ENCODE peak calls at places on chromosomes 11 and 22, in four cellular contexts. F is epithelial cell of proximal tubule, X is fibroblast of pulmonary artery, R is tibial nerve. Q is an unnamed sample.

GRCh38 chr11:1422481-1422880 is 32.7 kb downstream of the BRSK2 start:
- DNase-seq in X (peak), F (no peak), R (no peak), Q (no peak)

GRCh38 chr11:108973402-108974119 is 308.7 kb downstream of the DDX10 start:
- DNase-seq in X (peak), F (peak), R (no peak), Q (no peak)

GRCh38 chr22:46397951-46398350 is 62.4 kb downstream of the TRMU start:
- DNase-seq in R (no peak), F (no peak), X (no peak), Q (no peak)

GRCh38 chr11:3225159-3225758 is 6.6 kb upstream of the MRGPRG start:
- DNase-seq in X (no peak), R (no peak), F (no peak), Q (no peak)

GRCh38 chr22:39236321-39237275 is 8.2 kb downstream of the PDGFB start:
- DNase-seq in R (peak), X (no peak), F (no peak), Q (no peak)

GRCh38 chr11:75558939-75559843 is 2.9 kb upstream of the SERPINH1 start:
- DNase-seq in R (peak), F (no peak), X (peak), Q (no peak)

GRCh38 chr11:102293873-102294601 is 23.2 kb upstream of the BIRC3 start:
- DNase-seq in F (no peak), X (peak), R (no peak), Q (no peak)

GRCh38 chr22:39459681-39460080 is 2.9 kb downstream of the MGAT3 start:
- DNase-seq in X (no peak), F (no peak), R (no peak), Q (no peak)

GRCh38 chr11:47177229-47177845 is 658 bp upstream of the ARFGAP2 start:
- DNase-seq in R (peak), X (peak), F (no peak), Q (peak)

GRCh38 chr11:62732830-62733229 is 4.5 kb downstream of the TTC9C start:
- DNase-seq in R (no peak), F (no peak), X (peak), Q (no peak)

GRCh38 chr11:36449566-36450390 is 60.3 kb downstream of the TRAF6 start:
- DNase-seq in R (no peak), F (no peak), X (peak), Q (no peak)

GRCh38 chr11:118699508-118700220 is 20.2 kb upstream of the TREH start:
- DNase-seq in R (no peak), F (no peak), X (no peak), Q (no peak)

GRCh38 chr11:109303342-109303741 is 118.6 kb upstream of the C11orf87 start:
- DNase-seq in F (no peak), X (no peak), R (no peak), Q (no peak)

GRCh38 chr11:60912223-60912850 is 1.6 kb upstream of the TMEM109 start:
- DNase-seq in X (no peak), F (no peak), R (no peak), Q (no peak)

GRCh38 chr11:103317118-103317517 is 207.9 kb downstream of the DYNC2H1 start:
- DNase-seq in F (no peak), R (no peak), X (peak), Q (no peak)

GRCh38 chr11:117815262-117815803 is 9.2 kb downstream of the FXYD2 start:
- DNase-seq in X (no peak), R (peak), F (no peak), Q (no peak)

GRCh38 chr11:68398870-68399865 is 61.4 kb upstream of the PPP6R3 start:
- DNase-seq in X (peak), F (no peak), R (peak), Q (no peak)

GRCh38 chr11:120832609-120833221 is 191.2 kb upstream of the TBCEL start:
- DNase-seq in F (no peak), R (no peak), X (no peak), Q (no peak)

GRCh38 chr11:44269369-44270351 is 40.3 kb downstream of the ALX4 start:
- DNase-seq in X (peak), R (no peak), F (no peak), Q (no peak)

GRCh38 chr11:133418218-133418617 is 114.1 kb downstream of the OPCML start:
- DNase-seq in F (no peak), X (no peak), R (no peak), Q (no peak)

GRCh38 chr11:12440565-12440964 is 63.2 kb downstream of the PARVA start:
- DNase-seq in R (no peak), F (no peak), X (no peak), Q (no peak)

GRCh38 chr11:35618497-35619029 is 303 bp downstream of the FJX1 start:
- DNase-seq in X (peak), R (no peak), F (no peak), Q (no peak)

GRCh38 chr11:8252388-8252787 is 11.3 kb downstream of the LMO1 start:
- DNase-seq in X (no peak), R (no peak), F (no peak), Q (no peak)

GRCh38 chr11:65786786-65787636 is at the start of gene OVOL1:
- DNase-seq in F (no peak), R (no peak), X (no peak), Q (no peak)
- H3K4me3 ChIP-seq in F (peak), R (no peak), X (no peak), Q (no peak)

GRCh38 chr11:128303383-128303782 is 284.0 kb downstream of the ETS1 start:
- DNase-seq in F (no peak), X (no peak), R (no peak), Q (no peak)

GRCh38 chr11:128304666-128305485 is 282.5 kb downstream of the ETS1 start:
- DNase-seq in F (no peak), X (no peak), R (no peak), Q (no peak)

GRCh38 chr11:128300785-128301184 is 286.6 kb downstream of the ETS1 start:
- DNase-seq in X (no peak), R (no peak), F (no peak), Q (no peak)

GRCh38 chr11:128305588-128305987 is 281.8 kb downstream of the ETS1 start:
- DNase-seq in X (no peak), F (no peak), R (no peak), Q (no peak)

DNA sequence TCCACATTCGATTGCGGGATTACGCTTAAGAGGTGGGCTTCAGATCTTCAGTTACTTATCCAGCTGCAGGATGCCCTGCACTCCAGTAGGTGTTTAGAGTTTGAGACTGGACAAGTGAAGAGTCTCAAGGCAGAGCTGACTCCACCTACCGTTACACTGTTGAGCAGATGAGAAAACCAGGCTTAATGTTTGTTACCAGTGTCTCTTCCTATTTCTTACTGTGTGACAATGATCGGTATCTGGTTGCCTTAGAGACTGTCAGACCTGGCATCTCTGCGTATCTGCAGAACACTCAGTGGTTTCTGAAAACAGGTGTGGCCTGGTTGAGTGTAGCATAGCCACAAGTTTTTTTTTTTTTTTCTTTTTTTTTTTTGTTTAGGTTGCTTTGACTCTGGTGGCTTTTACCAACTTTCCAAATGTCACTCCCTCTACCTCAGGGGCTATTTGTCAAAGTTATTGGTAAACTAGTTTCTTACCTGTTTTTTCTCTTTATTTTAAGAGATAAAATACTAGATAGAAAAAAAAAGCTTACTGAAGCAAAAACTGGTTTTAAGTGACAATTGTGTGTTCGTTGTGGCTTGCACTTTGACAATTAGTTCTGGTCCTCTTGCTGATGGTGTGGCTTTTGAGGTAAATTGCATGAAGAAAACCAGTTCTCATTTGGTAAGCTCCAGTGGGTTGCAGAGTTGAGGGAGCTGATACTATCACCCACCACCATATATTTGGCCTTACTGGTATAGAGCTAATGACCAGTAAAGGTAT is 284.8 kb downstream of the ETS1 start:
- DNase-seq in X (no peak), R (no peak), F (no peak), Q (no peak)
- TF ChIP-seq CTCF in X (no peak), R (no peak), F (no peak), Q (no peak)

DNA sequence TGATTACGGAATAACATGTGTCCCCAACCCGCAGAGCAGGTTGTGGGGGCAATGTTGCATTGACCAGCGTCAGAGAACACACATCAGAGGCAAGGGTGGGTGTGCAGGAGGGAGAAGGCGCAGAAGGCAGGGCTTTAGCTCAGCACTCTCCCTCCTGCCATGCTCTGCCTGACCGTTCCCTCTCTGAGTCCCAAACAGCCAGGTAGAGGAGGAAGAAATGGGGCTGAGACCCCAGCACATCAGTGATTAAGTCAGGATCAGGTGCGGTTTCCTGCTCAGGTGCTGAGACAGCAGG is 425 bp upstream of the MYO7A start:
- DNase-seq in F (no peak), R (no peak), X (no peak), Q (no peak)
- H3K4me3 ChIP-seq in F (peak), R (no peak), X (peak), Q (peak)

GRCh38 chr22:35037089-35037488 is 28.9 kb upstream of the ISX start:
- DNase-seq in F (no peak), X (no peak), R (no peak), Q (no peak)
- TF ChIP-seq CTCF in F (peak), X (no peak), R (no peak), Q (peak)